ENCODE peak calls at places on chromosome 21, in eight cellular contexts. X, U, J, C, L, Q, Z and F are unnamed samples.
A peak's percentile ranks its signal among the peaks of the same experiment; 100 is the strongest.

GRCh38 chr21:24840287-24840686 is 767.0 kb downstream of the MRPL39 start:
- DNase-seq in X (no peak), U (no peak), J (no peak), C (no peak), L (no peak), Q (no peak), Z (no peak), F (no peak)

GRCh38 chr21:34914239-34914638 is 134.9 kb downstream of the RUNX1 start:
- DNase-seq in X (no peak), U (no peak), J (no peak), C (no peak), L (no peak), Q (no peak), Z (no peak), F (no peak)

GRCh38 chr21:41926068-41926806 is 27.6 kb downstream of the C2CD2 start:
- DNase-seq in X (no peak), U (no peak), J (no peak), C (peak; percentile 42), L (no peak), Q (peak; percentile 65), Z (peak; percentile 78), F (peak; percentile 71)

GRCh38 chr21:38402795-38403194 is 95.5 kb downstream of the ERG start:
- DNase-seq in X (no peak), U (no peak), J (no peak), C (no peak), L (no peak), Q (no peak), Z (no peak), F (no peak)

GRCh38 chr21:41410361-41410760 is 15.7 kb upstream of the MX1 start:
- DNase-seq in X (no peak), U (no peak), J (no peak), C (no peak), L (no peak), Q (no peak), Z (no peak), F (no peak)

GRCh38 chr21:41953249-41953830 is 478 bp downstream of the C2CD2 start:
- DNase-seq in X (peak; percentile 59), U (no peak), J (peak; percentile 55), C (no peak), L (no peak), Q (peak; percentile 25), Z (no peak), F (peak; percentile 54)

GRCh38 chr21:39153373-39153772 is 29.9 kb downstream of the PSMG1 start:
- DNase-seq in X (peak; percentile 56), U (no peak), J (peak; percentile 43), C (no peak), L (no peak), Q (peak; percentile 13), Z (peak; percentile 18), F (no peak)

GRCh38 chr21:46553993-46554392 is 50.9 kb downstream of the S100B start:
- DNase-seq in X (no peak), U (no peak), J (no peak), C (no peak), L (no peak), Q (no peak), Z (no peak), F (no peak)

GRCh38 chr21:36882776-36883175 is 83.7 kb downstream of the HLCS start:
- DNase-seq in X (no peak), U (no peak), J (no peak), C (no peak), L (no peak), Q (no peak), Z (no peak), F (no peak)

GRCh38 chr21:42079939-42080787 is 9.0 kb downstream of the UMODL1 start:
- DNase-seq in X (no peak), U (no peak), J (no peak), C (no peak), L (no peak), Q (peak; percentile 21), Z (no peak), F (no peak)

GRCh38 chr21:42653492-42654061 is at the start of gene PDE9A:
- DNase-seq in X (peak; percentile 54), U (peak; percentile 21), J (peak; percentile 94), C (peak; percentile 62), L (no peak), Q (no peak), Z (no peak), F (no peak)

GRCh38 chr21:29332461-29333354 is 34.0 kb downstream of the BACH1 start:
- DNase-seq in X (no peak), U (no peak), J (no peak), C (no peak), L (no peak), Q (peak; percentile 39), Z (no peak), F (no peak)

DNA sequence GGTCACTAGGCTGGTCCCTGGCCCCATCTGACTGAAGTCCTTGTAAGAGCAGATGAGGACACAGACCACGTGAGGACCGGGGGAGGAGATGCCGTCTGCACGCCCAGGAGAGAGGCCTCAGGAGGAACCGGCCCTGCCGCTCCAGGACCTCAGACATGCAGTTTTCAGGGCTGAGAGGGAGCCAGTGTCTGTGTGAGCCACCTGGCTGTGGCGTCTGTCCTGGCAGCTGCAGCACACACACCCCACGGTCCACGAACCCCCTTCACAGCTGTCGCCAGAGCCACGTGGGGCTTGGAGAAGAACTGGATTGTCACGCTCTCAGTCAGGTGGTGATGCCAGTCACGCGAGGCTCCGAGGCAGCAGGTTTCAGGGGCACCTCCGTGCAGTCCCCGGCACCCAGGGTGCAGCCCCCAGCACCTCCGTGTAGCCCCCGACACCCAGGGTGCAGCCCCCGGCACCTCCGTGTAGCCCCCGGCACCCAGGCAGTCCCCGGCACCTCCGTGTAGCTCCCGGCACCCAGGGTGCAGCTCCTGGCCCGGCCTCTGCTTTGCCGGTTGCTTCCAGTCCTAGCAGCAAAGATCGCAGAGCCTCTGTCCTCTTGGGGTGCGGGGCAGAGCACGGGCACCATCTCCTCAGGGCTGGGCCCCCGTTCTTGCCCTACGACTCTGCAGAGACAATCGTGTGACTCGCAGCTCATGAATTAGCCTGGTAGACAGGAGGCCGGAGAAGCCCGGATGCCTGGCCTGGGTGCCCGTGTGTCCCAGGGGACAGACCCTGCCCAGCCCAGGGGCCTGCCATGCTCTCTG is 19.0 kb upstream of the SUMO3 start:
- DNase-seq in X (peak; percentile 76), U (no peak), J (no peak), C (no peak), L (no peak), Q (peak; percentile 47), Z (no peak), F (no peak)
- TF ChIP-seq CTCF in X (no peak), U (no peak), J (no peak), C (no peak), L (no peak), Q (no peak), Z (no peak), F (no peak)

DNA sequence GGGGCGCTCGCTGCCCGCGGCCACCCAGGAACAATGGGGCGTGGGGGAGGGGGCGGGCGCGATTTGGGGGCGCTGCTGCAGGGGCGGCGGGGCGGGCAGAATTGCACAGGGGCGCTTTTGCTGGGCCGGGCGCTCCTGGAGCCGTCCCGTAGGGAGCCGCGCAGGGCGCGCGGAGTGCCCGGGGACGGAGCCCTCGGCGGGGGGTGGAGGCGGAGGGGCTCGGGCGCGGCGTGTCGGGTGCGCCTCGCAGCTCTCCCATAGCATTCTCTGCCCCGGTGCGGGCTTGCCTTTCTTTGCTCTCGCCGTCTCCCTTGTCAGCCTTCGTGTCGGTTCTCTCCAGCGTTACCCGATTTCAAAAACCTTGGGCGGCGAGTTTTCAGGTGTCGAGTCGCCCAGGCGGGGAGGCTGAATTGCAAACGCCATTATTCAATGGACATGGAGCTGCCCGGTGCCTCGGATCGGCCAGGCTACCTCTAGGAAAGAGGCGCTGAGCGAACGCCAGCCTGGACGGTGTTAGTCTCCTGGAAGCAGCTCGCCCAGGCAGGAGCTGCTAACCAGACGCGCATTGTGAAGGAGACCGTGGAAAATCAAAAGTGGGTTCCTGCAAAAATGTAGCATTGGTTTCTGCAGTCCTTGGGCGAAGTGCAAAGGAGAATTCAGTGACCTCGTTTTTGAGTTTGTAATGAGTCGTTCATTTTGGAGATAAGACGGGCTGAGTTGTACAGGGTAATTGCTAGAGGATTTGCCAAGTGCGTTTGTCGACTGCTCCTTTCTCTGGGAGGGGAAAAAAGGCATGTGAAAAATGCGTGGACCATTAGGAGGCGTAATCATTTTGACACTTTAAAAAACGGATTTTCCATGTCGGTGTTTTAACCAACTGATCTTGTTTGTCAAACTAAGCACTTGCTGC is 626 bp downstream of the CXADR start:
- DNase-seq in X (no peak), U (no peak), J (peak; percentile 71), C (peak; percentile 58), L (no peak), Q (peak; percentile 36), Z (peak; percentile 4), F (peak; percentile 31)
- TF ChIP-seq CTCF in X (no peak), U (no peak), J (peak; percentile 23), C (no peak), L (no peak), Q (no peak), Z (no peak), F (no peak)

DNA sequence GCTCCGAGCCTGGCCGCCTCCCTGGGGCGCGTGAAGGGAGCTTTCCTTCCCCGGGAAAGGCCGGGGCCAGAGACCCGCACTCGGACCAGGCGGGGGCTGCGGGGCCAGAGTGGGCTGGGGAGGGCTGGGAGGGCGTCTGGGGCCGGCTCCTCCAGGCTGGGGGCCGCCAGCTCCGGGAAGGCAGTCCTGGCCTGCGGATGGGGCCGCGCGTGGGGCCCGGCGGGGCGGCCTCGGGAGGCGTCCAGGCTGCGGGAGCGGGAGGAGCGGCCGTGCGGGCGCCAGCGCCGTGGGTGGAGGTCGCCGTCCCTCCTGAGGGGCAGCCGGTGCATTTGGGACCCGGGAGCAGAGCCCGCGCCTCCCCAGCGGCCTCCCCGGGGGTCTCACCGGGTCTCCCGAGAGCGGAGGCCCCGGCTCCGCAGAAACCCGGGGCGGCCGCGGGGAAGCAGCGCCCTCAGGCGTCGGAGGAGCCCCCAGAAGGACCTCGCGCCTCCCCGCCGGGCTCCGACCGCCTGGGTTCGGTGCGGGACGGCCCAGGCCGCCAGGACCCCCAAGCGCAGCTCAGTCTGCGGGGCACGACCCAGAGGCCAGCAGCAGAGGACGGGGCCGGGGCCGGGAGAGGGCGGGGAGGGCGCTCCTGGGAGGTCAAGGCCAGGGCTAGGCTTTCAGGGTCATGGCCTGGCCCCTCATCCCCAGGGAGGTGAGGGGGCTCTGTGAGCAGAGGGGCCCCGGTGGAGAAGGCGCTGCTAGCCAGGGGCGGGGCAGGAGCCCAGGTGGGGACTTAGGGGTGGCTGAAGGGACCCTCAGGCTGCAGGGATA is 7.3 kb upstream of the SLX9 start:
- DNase-seq in X (peak; percentile 81), U (no peak), J (peak; percentile 66), C (no peak), L (no peak), Q (no peak), Z (peak; percentile 68), F (peak; percentile 83)
- TF ChIP-seq CTCF in X (peak; percentile 84), U (peak; percentile 58), J (peak; percentile 57), C (peak; percentile 53), L (peak; percentile 39), Q (peak; percentile 38), Z (peak; percentile 66), F (peak; percentile 81)

DNA sequence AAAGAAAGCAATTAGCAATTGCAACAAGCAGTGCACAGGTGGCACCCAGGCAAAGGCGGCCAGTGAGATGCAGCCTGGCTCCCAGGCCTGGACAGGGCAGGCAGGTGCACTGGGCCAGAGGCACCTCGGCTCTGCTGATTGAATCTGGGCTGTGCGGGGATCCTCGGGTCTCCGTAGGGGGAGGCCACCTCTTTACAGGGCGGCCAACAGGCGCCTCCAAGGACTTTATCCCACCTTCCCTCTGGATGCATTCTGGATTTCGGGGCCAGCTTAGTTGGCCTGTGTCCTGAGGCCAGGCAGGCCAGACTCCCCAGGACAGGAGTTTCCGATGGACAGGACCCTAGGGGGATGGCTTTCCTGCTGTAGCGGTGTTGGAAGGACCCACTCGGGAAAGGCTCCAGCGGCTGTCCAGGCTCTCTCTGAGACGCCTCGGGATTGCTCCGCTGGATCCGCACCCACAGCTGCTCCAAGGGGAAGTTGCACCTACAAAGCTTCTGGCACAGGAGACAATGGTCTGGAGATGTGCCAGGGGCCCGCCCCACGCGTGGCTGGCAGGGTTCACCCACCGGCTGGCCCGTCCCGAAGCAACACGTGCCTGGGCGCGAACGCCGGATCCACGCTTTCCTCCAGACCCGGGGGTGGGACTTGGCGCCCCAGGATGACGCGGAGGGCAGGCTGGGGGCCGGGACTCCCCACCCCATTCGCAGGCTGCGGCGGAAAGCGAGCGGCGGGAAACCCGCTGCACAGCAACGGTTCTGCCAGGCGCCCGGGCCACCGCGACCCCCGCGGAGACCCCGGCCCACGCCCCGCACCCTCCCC is 810 bp downstream of the SLC19A1 start:
- DNase-seq in X (peak; percentile 97), U (peak; percentile 80), J (no peak), C (peak; percentile 80), L (no peak), Q (peak; percentile 72), Z (peak; percentile 86), F (peak; percentile 91)
- TF ChIP-seq CTCF in X (no peak), U (no peak), J (no peak), C (no peak), L (no peak), Q (no peak), Z (no peak), F (no peak)